ENCODE peak calls at places on chromosomes 11 and 22, in four cellular contexts. One of them, this sample, is unnamed.

GRCh38 chr22:28544431-28544868 is 135.2 kb downstream of the TTC28 start:
- DNase-seq in mammary epithelial cell: peak; percentile 19
- DNase-seq in GM23248: no peak
- DNase-seq in GM12878: no peak
- DNase-seq in this sample: peak; percentile 66

GRCh38 chr11:115453158-115453557 is 51.1 kb downstream of the CADM1 start:
- DNase-seq in mammary epithelial cell: no peak
- DNase-seq in GM12878: no peak
- DNase-seq in GM23248: no peak
- DNase-seq in this sample: no peak

GRCh38 chr11:94000641-94001040 is 20.5 kb upstream of the HEPHL1 start:
- DNase-seq in GM23248: peak; percentile 37
- DNase-seq in GM12878: no peak
- DNase-seq in mammary epithelial cell: peak; percentile 23
- DNase-seq in this sample: no peak

GRCh38 chr11:13260963-13261599 is 16.5 kb upstream of the BMAL1 start:
- DNase-seq in GM12878: no peak
- DNase-seq in GM23248: peak; percentile 76
- DNase-seq in mammary epithelial cell: peak; percentile 42
- DNase-seq in this sample: no peak

GRCh38 chr11:114586797-114587196 is 8.8 kb downstream of the NXPE4 start:
- DNase-seq in GM12878: no peak
- DNase-seq in mammary epithelial cell: no peak
- DNase-seq in GM23248: no peak
- DNase-seq in this sample: no peak

GRCh38 chr11:126725521-126725920 is 275.0 kb downstream of the KIRREL3 start:
- DNase-seq in mammary epithelial cell: no peak
- DNase-seq in GM23248: no peak
- DNase-seq in GM12878: no peak
- DNase-seq in this sample: no peak

GRCh38 chr11:28730336-28730735 is 622.1 kb downstream of the METTL15 start:
- DNase-seq in GM12878: no peak
- DNase-seq in mammary epithelial cell: peak; percentile 47
- DNase-seq in GM23248: peak; percentile 80
- DNase-seq in this sample: no peak

GRCh38 chr11:85988780-85989179 is 80.1 kb downstream of the PICALM start:
- DNase-seq in mammary epithelial cell: no peak
- DNase-seq in GM23248: no peak
- DNase-seq in GM12878: no peak
- DNase-seq in this sample: no peak

GRCh38 chr11:122748968-122749687 is 89.2 kb upstream of the CRTAM start:
- DNase-seq in GM12878: peak; percentile 56
- DNase-seq in mammary epithelial cell: peak; percentile 90
- DNase-seq in GM23248: peak; percentile 97
- DNase-seq in this sample: peak; percentile 48

GRCh38 chr11:133947298-133947905 is 9.4 kb downstream of the IGSF9B start:
- DNase-seq in GM12878: no peak
- DNase-seq in GM23248: peak; percentile 77
- DNase-seq in mammary epithelial cell: peak; percentile 21
- DNase-seq in this sample: no peak

GRCh38 chr11:79437981-79438630 is 2.7 kb downstream of the TENM4 start:
- DNase-seq in GM12878: no peak
- DNase-seq in GM23248: peak; percentile 38
- DNase-seq in mammary epithelial cell: peak; percentile 81
- DNase-seq in this sample: no peak

GRCh38 chr11:127003260-127003981 is 2.9 kb upstream of the KIRREL3 start:
- DNase-seq in GM12878: no peak
- DNase-seq in GM23248: peak; percentile 81
- DNase-seq in mammary epithelial cell: peak; percentile 50
- DNase-seq in this sample: peak; percentile 63

GRCh38 chr11:69583068-69583467 is 57.9 kb upstream of the CCND1 start:
- DNase-seq in mammary epithelial cell: no peak
- DNase-seq in GM23248: no peak
- DNase-seq in GM12878: no peak
- DNase-seq in this sample: no peak

GRCh38 chr11:119709638-119710346 is 19.2 kb downstream of the NECTIN1 start:
- DNase-seq in GM12878: no peak
- DNase-seq in GM23248: no peak
- DNase-seq in mammary epithelial cell: no peak
- DNase-seq in this sample: no peak

GRCh38 chr11:26028294-26028954 is 303.5 kb upstream of the ANO3 start:
- DNase-seq in mammary epithelial cell: peak; percentile 32
- DNase-seq in GM12878: no peak
- DNase-seq in GM23248: peak; percentile 57
- DNase-seq in this sample: no peak

GRCh38 chr11:762421-763072 is 14.7 kb downstream of the GATD1 start:
- DNase-seq in GM12878: no peak
- DNase-seq in GM23248: peak; percentile 94
- DNase-seq in mammary epithelial cell: peak; percentile 87
- DNase-seq in this sample: peak; percentile 83

GRCh38 chr11:118705111-118705741 is 25.8 kb upstream of the TREH start:
- DNase-seq in mammary epithelial cell: no peak
- DNase-seq in GM12878: no peak
- DNase-seq in GM23248: no peak
- DNase-seq in this sample: no peak

GRCh38 chr11:63997801-63998332 is 11.6 kb downstream of the OTUB1 start:
- DNase-seq in GM23248: no peak
- DNase-seq in GM12878: no peak
- DNase-seq in mammary epithelial cell: no peak
- DNase-seq in this sample: no peak

GRCh38 chr22:45227645-45228400 is 12.9 kb downstream of the KIAA0930 start:
- DNase-seq in GM12878: no peak
- DNase-seq in mammary epithelial cell: no peak
- DNase-seq in GM23248: no peak
- DNase-seq in this sample: no peak

GRCh38 chr11:131923309-131923708 is 552.9 kb downstream of the NTM start:
- DNase-seq in GM23248: no peak
- DNase-seq in mammary epithelial cell: no peak
- DNase-seq in GM12878: no peak
- DNase-seq in this sample: no peak

GRCh38 chr11:78698612-78699011 is 123.9 kb upstream of the NARS2 start:
- DNase-seq in GM12878: no peak
- DNase-seq in mammary epithelial cell: peak; percentile 62
- DNase-seq in GM23248: peak; percentile 27
- DNase-seq in this sample: no peak

GRCh38 chr11:128790200-128790599 is 76.9 kb downstream of the KCNJ1 start:
- DNase-seq in GM12878: no peak
- DNase-seq in GM23248: peak; percentile 48
- DNase-seq in mammary epithelial cell: peak; percentile 81
- DNase-seq in this sample: no peak

GRCh38 chr11:662689-663274 is 25.7 kb downstream of the DRD4 start:
- DNase-seq in mammary epithelial cell: peak; percentile 35
- DNase-seq in GM23248: peak; percentile 77
- DNase-seq in GM12878: no peak
- DNase-seq in this sample: peak; percentile 44

GRCh38 chr11:18754308-18754707 is 28.3 kb upstream of the IGSF22 start:
- DNase-seq in mammary epithelial cell: peak; percentile 27
- DNase-seq in GM12878: no peak
- DNase-seq in GM23248: no peak
- DNase-seq in this sample: no peak

GRCh38 chr11:113906038-113906437 is 1.4 kb downstream of the HTR3B start:
- DNase-seq in GM12878: no peak
- DNase-seq in mammary epithelial cell: no peak
- DNase-seq in GM23248: peak; percentile 38
- DNase-seq in this sample: no peak

GRCh38 chr11:17762309-17762974 is 27.9 kb downstream of the KCNC1 start:
- DNase-seq in GM23248: no peak
- DNase-seq in mammary epithelial cell: peak; percentile 18
- DNase-seq in GM12878: peak; percentile 2
- DNase-seq in this sample: no peak

GRCh38 chr11:71209656-71210055 is 42.7 kb downstream of the SHANK2 start:
- DNase-seq in GM12878: no peak
- DNase-seq in mammary epithelial cell: no peak
- DNase-seq in GM23248: no peak
- DNase-seq in this sample: no peak

GRCh38 chr22:50469377-50470305 is 5.2 kb downstream of the SBF1 start:
- DNase-seq in GM23248: peak; percentile 51
- DNase-seq in mammary epithelial cell: peak; percentile 84
- DNase-seq in GM12878: peak; percentile 87
- DNase-seq in this sample: peak; percentile 90

GRCh38 chr22:27381960-27382742 is 419.4 kb downstream of the MN1 start:
- DNase-seq in mammary epithelial cell: no peak
- DNase-seq in GM12878: no peak
- DNase-seq in GM23248: no peak
- DNase-seq in this sample: no peak

GRCh38 chr11:79431535-79431934 is 9.3 kb downstream of the TENM4 start:
- DNase-seq in GM23248: peak; percentile 46
- DNase-seq in mammary epithelial cell: peak; percentile 94
- DNase-seq in GM12878: no peak
- DNase-seq in this sample: no peak

GRCh38 chr11:83241291-83241946 is 44.7 kb downstream of the CCDC90B start:
- DNase-seq in mammary epithelial cell: peak; percentile 59
- DNase-seq in GM23248: peak; percentile 81
- DNase-seq in GM12878: no peak
- DNase-seq in this sample: peak; percentile 32

GRCh38 chr11:103807806-103808205 is 228.6 kb upstream of the DDI1 start:
- DNase-seq in mammary epithelial cell: peak; percentile 52
- DNase-seq in GM23248: peak; percentile 58
- DNase-seq in GM12878: no peak
- DNase-seq in this sample: no peak

GRCh38 chr22:17237031-17237668 is 17.9 kb upstream of the ADA2 start:
- DNase-seq in GM23248: no peak
- DNase-seq in GM12878: peak; percentile 71
- DNase-seq in mammary epithelial cell: no peak
- DNase-seq in this sample: no peak

GRCh38 chr11:6418958-6419611 is at the start of gene APBB1:
- DNase-seq in GM12878: no peak
- DNase-seq in GM23248: peak; percentile 86
- DNase-seq in mammary epithelial cell: peak; percentile 33
- DNase-seq in this sample: no peak

DNA sequence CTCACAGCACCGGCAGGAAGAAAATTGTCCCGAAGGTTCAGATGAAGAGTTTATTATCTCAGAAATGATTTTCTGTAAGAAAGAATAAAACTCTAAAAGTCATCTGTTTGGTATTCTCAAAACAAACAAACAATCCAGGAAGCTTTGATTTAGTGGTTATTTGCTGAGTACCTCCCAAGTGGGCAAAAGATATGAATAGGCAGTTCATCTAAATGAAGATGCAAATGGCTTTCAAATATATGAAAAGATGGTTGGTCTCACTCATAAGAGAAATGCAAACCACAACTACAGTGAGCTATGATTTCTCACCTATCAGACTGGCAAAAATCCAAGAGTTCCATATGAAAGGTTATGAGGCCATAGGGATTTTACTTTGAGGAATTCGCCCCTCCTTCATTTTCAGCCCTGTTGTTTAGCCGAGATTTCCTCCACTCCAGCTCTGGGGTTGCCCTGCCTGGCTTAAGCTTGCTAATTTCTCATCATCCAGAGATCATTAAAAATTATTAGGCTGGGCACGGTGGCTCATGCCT is 11.3 kb upstream of the P2RY2 start:
- DNase-seq in GM12878: no peak
- DNase-seq in mammary epithelial cell: no peak
- DNase-seq in GM23248: no peak
- DNase-seq in this sample: no peak
- H3K27ac ChIP-seq in GM12878: no peak overlapping the region
- H3K27ac ChIP-seq in mammary epithelial cell: no peak overlapping the region
- H3K27ac ChIP-seq in GM23248: no peak overlapping the region
- H3K27ac ChIP-seq in this sample: peak overlapping the region; percentile 73

GRCh38 chr11:33039274-33040126 is at the start of gene TCP11L1:
- DNase-seq in GM12878: peak; percentile 59
- DNase-seq in GM23248: peak; percentile 92
- DNase-seq in mammary epithelial cell: peak; percentile 91
- DNase-seq in this sample: no peak
- TF ChIP-seq EZH2 in GM12878: no peak
- TF ChIP-seq EZH2 in GM23248: no peak
- TF ChIP-seq EZH2 in mammary epithelial cell: no peak
- TF ChIP-seq EZH2 in this sample: no peak

GRCh38 chr22:30635273-30636225 is at the start of gene SLC35E4:
- DNase-seq in GM23248: peak; percentile 95
- DNase-seq in mammary epithelial cell: peak; percentile 88
- DNase-seq in GM12878: peak; percentile 47
- DNase-seq in this sample: peak; percentile 92
- H3K27ac ChIP-seq in GM23248: peak within 1 kb of the TSS; percentile 72
- H3K27ac ChIP-seq in mammary epithelial cell: peak within 1 kb of the TSS; percentile 12
- H3K27ac ChIP-seq in GM12878: peak within 1 kb of the TSS; percentile 61
- H3K27ac ChIP-seq in this sample: peak within 1 kb of the TSS; percentile 50

GRCh38 chr11:2269601-2270321 is 627 bp downstream of the ASCL2 start:
- DNase-seq in mammary epithelial cell: peak; percentile 50
- DNase-seq in GM12878: no peak
- DNase-seq in GM23248: peak; percentile 63
- DNase-seq in this sample: no peak
- TF ChIP-seq EZH2 in mammary epithelial cell: no peak
- TF ChIP-seq EZH2 in GM12878: no peak
- TF ChIP-seq EZH2 in GM23248: no peak
- TF ChIP-seq EZH2 in this sample: no peak

GRCh38 chr11:66904981-66905521 is 48.2 kb downstream of the LRFN4 start:
- DNase-seq in GM12878: no peak
- DNase-seq in GM23248: no peak
- DNase-seq in mammary epithelial cell: peak; percentile 20
- DNase-seq in this sample: no peak

GRCh38 chr11:66904561-66904960 is 47.7 kb downstream of the LRFN4 start:
- DNase-seq in mammary epithelial cell: no peak
- DNase-seq in GM23248: no peak
- DNase-seq in GM12878: no peak
- DNase-seq in this sample: peak; percentile 41

GRCh38 chr11:66907751-66908173 is 50.4 kb downstream of the PC start:
- DNase-seq in GM12878: no peak
- DNase-seq in mammary epithelial cell: no peak
- DNase-seq in GM23248: no peak
- DNase-seq in this sample: no peak

GRCh38 chr11:66905631-66906030 is 48.8 kb downstream of the LRFN4 start:
- DNase-seq in GM23248: no peak
- DNase-seq in GM12878: no peak
- DNase-seq in mammary epithelial cell: no peak
- DNase-seq in this sample: no peak

GRCh38 chr11:66906077-66906929 is 49.4 kb downstream of the LRFN4 start:
- DNase-seq in GM12878: no peak
- DNase-seq in GM23248: peak; percentile 26
- DNase-seq in mammary epithelial cell: peak; percentile 93
- DNase-seq in this sample: no peak
- H3K27ac ChIP-seq in GM12878: no peak overlapping the region
- H3K27ac ChIP-seq in GM23248: no peak overlapping the region
- H3K27ac ChIP-seq in mammary epithelial cell: peak overlapping the region; percentile 81
- H3K27ac ChIP-seq in this sample: no peak overlapping the region

DNA sequence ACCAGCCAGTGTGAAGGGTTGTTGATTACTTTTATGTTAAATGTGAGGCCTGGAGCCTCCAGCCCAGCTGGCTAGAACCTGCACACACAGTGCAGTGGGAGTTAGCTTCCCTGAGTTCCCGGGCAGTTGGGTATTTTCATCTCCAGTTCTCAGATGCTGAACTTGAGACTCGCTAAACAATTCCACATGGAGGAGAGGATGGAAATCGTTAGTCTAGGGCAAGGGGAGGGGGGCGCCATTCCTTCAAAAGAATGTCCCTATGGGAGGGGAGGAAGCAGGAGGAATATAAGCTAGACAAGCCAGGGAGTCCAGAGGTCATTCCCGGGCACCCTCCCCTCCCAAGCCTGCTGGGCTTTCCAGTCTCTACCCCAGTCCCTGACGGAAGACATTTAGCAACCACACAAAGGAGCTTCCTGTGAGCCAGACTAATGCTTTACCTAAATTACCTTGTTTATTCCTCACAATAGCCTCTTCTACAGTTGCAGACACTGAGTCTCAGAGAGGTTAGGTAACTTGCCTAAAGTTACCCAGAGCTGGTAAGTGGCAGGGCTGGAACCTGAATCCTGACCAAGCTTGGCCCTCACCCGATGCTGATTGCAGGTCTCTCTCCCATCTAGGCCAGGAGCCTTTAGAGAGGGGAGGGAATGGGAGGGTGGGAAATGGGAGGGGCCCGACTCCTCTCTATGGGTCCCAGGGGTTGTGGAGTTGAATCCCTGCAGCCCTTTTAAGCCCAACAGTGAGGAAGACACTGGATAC is 1.9 kb upstream of the TSKU start:
- DNase-seq in mammary epithelial cell: no peak
- DNase-seq in GM12878: no peak
- DNase-seq in GM23248: no peak
- DNase-seq in this sample: no peak
- TF ChIP-seq EZH2 in mammary epithelial cell: no peak
- TF ChIP-seq EZH2 in GM12878: no peak
- TF ChIP-seq EZH2 in GM23248: no peak
- TF ChIP-seq EZH2 in this sample: no peak